ENCODE peak calls at places on chromosomes 13 and 19, in six cellular contexts. L is putamen; K is activated naive CD4-positive, alpha-beta T cell treated with anti-CD3 and anti-CD28 coated beads, Interleukin-2, amount 50 U/mL, for 16 hours; G is brain microvascular endothelial cell; A is Calu3; B is fibroblast of mammary gland. F is an unnamed sample.

GRCh38 chr13:51594432-51594831 is 10.2 kb downstream of the WDFY2 start:
- DNase-seq in L (no peak), G (no peak), B (no peak), A (no peak), K (no peak), F (no peak)

GRCh38 chr19:30107351-30107750 is 165.3 kb downstream of the URI1 start:
- DNase-seq in K (no peak), L (no peak), G (no peak), A (no peak), B (no peak), F (no peak)

GRCh38 chr19:16544468-16545231 is 2.4 kb upstream of the CHERP start:
- DNase-seq in B (no peak), L (no peak), G (no peak), A (no peak), K (no peak), F (no peak)

GRCh38 chr13:95199896-95200295 is 101.4 kb downstream of the ABCC4 start:
- DNase-seq in G (no peak), A (no peak), K (no peak), B (no peak), L (no peak), F (no peak)

GRCh38 chr19:46944123-46944718 is 75.4 kb upstream of the NPAS1 start:
- DNase-seq in B (no peak), G (no peak), A (no peak), L (no peak), K (no peak), F (no peak)

GRCh38 chr19:52734340-52734892 is 428 bp downstream of the ZNF611 start:
- DNase-seq in B (peak; percentile 2), G (peak; percentile 32), L (peak; percentile 12), K (no peak), A (peak; percentile 20), F (peak; percentile 34)

GRCh38 chr13:62123409-62123808 is 707.8 kb upstream of the PCDH20 start:
- DNase-seq in G (no peak), K (no peak), B (no peak), L (no peak), A (no peak), F (no peak)

GRCh38 chr13:46321494-46322225 is 65.4 kb downstream of the RUBCNL start:
- DNase-seq in K (peak; percentile 79), G (peak; percentile 53), L (peak; percentile 44), B (peak; percentile 75), A (peak; percentile 49), F (peak; percentile 63)

GRCh38 chr13:95480131-95480545 is 72.4 kb upstream of the CLDN10 start:
- DNase-seq in A (no peak), L (peak; percentile 14), K (no peak), G (no peak), B (peak; percentile 7), F (no peak)

GRCh38 chr19:40232949-40233810 is 6.7 kb upstream of the CCNP start:
- DNase-seq in L (no peak), A (no peak), G (no peak), B (no peak), K (no peak), F (no peak)

GRCh38 chr19:46875234-46875633 is 14.4 kb downstream of the ARHGAP35 start:
- DNase-seq in K (no peak), G (no peak), A (no peak), B (no peak), L (no peak), F (no peak)

GRCh38 chr13:75715598-75716523 is 79.7 kb downstream of the LMO7 start:
- DNase-seq in G (no peak), K (no peak), A (no peak), B (peak; percentile 27), L (no peak), F (no peak)

F was measured in hepatic stellate cell.